ENCODE peak calls at places on chromosomes 12 and 14, in nine cellular contexts. One of them, this sample, is unnamed.

GRCh38 chr12:32482226-32482625 is 82.9 kb downstream of the FGD4 start:
- DNase-seq in IMR-90: no peak
- DNase-seq in psoas muscle: no peak
- DNase-seq in epithelial cell of esophagus: no peak
- DNase-seq in neural progenitor cell: no peak
- DNase-seq in A549: no peak
- DNase-seq in uterus: no peak
- DNase-seq in GM12864: peak
- DNase-seq in tibial nerve: no peak
- DNase-seq in this sample: no peak

GRCh38 chr14:83706555-83706954 is 1823.4 kb upstream of the FLRT2 start:
- DNase-seq in GM12864: no peak
- DNase-seq in uterus: no peak
- DNase-seq in epithelial cell of esophagus: no peak
- DNase-seq in neural progenitor cell: peak
- DNase-seq in tibial nerve: no peak
- DNase-seq in psoas muscle: no peak
- DNase-seq in A549: no peak
- DNase-seq in IMR-90: peak
- DNase-seq in this sample: peak

GRCh38 chr12:9872743-9873142 is 3.6 kb upstream of the CLEC2B start:
- DNase-seq in epithelial cell of esophagus: peak
- DNase-seq in IMR-90: no peak
- DNase-seq in tibial nerve: no peak
- DNase-seq in GM12864: no peak
- DNase-seq in neural progenitor cell: peak
- DNase-seq in uterus: no peak
- DNase-seq in A549: no peak
- DNase-seq in psoas muscle: no peak
- DNase-seq in this sample: no peak

GRCh38 chr12:121789233-121789781 is 4.2 kb downstream of the RHOF start:
- DNase-seq in tibial nerve: no peak
- DNase-seq in epithelial cell of esophagus: no peak
- DNase-seq in A549: no peak
- DNase-seq in neural progenitor cell: no peak
- DNase-seq in IMR-90: no peak
- DNase-seq in psoas muscle: no peak
- DNase-seq in uterus: no peak
- DNase-seq in GM12864: no peak
- DNase-seq in this sample: no peak

GRCh38 chr12:77042834-77043233 is 22.5 kb downstream of the E2F7 start:
- DNase-seq in IMR-90: no peak
- DNase-seq in A549: no peak
- DNase-seq in psoas muscle: no peak
- DNase-seq in tibial nerve: no peak
- DNase-seq in GM12864: no peak
- DNase-seq in epithelial cell of esophagus: no peak
- DNase-seq in neural progenitor cell: no peak
- DNase-seq in uterus: no peak
- DNase-seq in this sample: no peak

GRCh38 chr12:4825139-4825858 is 84.4 kb upstream of the KCNA1 start:
- DNase-seq in psoas muscle: no peak
- DNase-seq in neural progenitor cell: no peak
- DNase-seq in GM12864: no peak
- DNase-seq in A549: no peak
- DNase-seq in tibial nerve: no peak
- DNase-seq in epithelial cell of esophagus: no peak
- DNase-seq in uterus: no peak
- DNase-seq in IMR-90: no peak
- DNase-seq in this sample: no peak

GRCh38 chr14:69891422-69891821 is 12.2 kb downstream of the SMOC1 start:
- DNase-seq in uterus: no peak
- DNase-seq in epithelial cell of esophagus: no peak
- DNase-seq in IMR-90: no peak
- DNase-seq in psoas muscle: no peak
- DNase-seq in A549: no peak
- DNase-seq in neural progenitor cell: peak
- DNase-seq in GM12864: no peak
- DNase-seq in tibial nerve: no peak
- DNase-seq in this sample: no peak

GRCh38 chr14:104243200-104243599 is 104.8 kb downstream of the KIF26A start:
- DNase-seq in IMR-90: no peak
- DNase-seq in A549: no peak
- DNase-seq in epithelial cell of esophagus: no peak
- DNase-seq in tibial nerve: no peak
- DNase-seq in psoas muscle: no peak
- DNase-seq in neural progenitor cell: no peak
- DNase-seq in uterus: no peak
- DNase-seq in GM12864: no peak
- DNase-seq in this sample: no peak

GRCh38 chr14:75044322-75044721 is 6.9 kb downstream of the MLH3 start:
- DNase-seq in epithelial cell of esophagus: peak
- DNase-seq in neural progenitor cell: no peak
- DNase-seq in psoas muscle: no peak
- DNase-seq in IMR-90: peak
- DNase-seq in GM12864: no peak
- DNase-seq in uterus: no peak
- DNase-seq in A549: no peak
- DNase-seq in tibial nerve: no peak
- DNase-seq in this sample: peak

GRCh38 chr14:71555654-71556559 is 376.3 kb upstream of the RGS6 start:
- DNase-seq in epithelial cell of esophagus: peak
- DNase-seq in tibial nerve: no peak
- DNase-seq in GM12864: peak
- DNase-seq in uterus: no peak
- DNase-seq in IMR-90: peak
- DNase-seq in psoas muscle: no peak
- DNase-seq in neural progenitor cell: no peak
- DNase-seq in A549: no peak
- DNase-seq in this sample: no peak

GRCh38 chr12:66740257-66740656 is 61.4 kb upstream of the GRIP1 start:
- DNase-seq in neural progenitor cell: no peak
- DNase-seq in GM12864: no peak
- DNase-seq in psoas muscle: no peak
- DNase-seq in epithelial cell of esophagus: no peak
- DNase-seq in tibial nerve: no peak
- DNase-seq in A549: no peak
- DNase-seq in uterus: no peak
- DNase-seq in IMR-90: no peak
- DNase-seq in this sample: peak

GRCh38 chr14:97022741-97023140 is 225.6 kb downstream of the VRK1 start:
- DNase-seq in A549: no peak
- DNase-seq in tibial nerve: no peak
- DNase-seq in uterus: no peak
- DNase-seq in IMR-90: no peak
- DNase-seq in GM12864: no peak
- DNase-seq in psoas muscle: no peak
- DNase-seq in neural progenitor cell: no peak
- DNase-seq in epithelial cell of esophagus: no peak
- DNase-seq in this sample: no peak

GRCh38 chr12:113445544-113446176 is 23.5 kb downstream of the SDSL start:
- DNase-seq in GM12864: no peak
- DNase-seq in uterus: no peak
- DNase-seq in neural progenitor cell: no peak
- DNase-seq in psoas muscle: no peak
- DNase-seq in A549: no peak
- DNase-seq in tibial nerve: no peak
- DNase-seq in IMR-90: no peak
- DNase-seq in epithelial cell of esophagus: no peak
- DNase-seq in this sample: no peak

GRCh38 chr14:104108570-104109060 is 23.1 kb downstream of the ASPG start:
- DNase-seq in A549: no peak
- DNase-seq in psoas muscle: peak
- DNase-seq in epithelial cell of esophagus: no peak
- DNase-seq in neural progenitor cell: peak
- DNase-seq in IMR-90: no peak
- DNase-seq in GM12864: no peak
- DNase-seq in tibial nerve: no peak
- DNase-seq in uterus: peak
- DNase-seq in this sample: no peak

GRCh38 chr14:96039633-96040311 is 610 bp downstream of the C14orf132 start:
- DNase-seq in uterus: peak
- DNase-seq in GM12864: no peak
- DNase-seq in epithelial cell of esophagus: no peak
- DNase-seq in IMR-90: peak
- DNase-seq in psoas muscle: peak
- DNase-seq in neural progenitor cell: peak
- DNase-seq in A549: peak
- DNase-seq in tibial nerve: no peak
- DNase-seq in this sample: peak

GRCh38 chr14:88452231-88452630 is 66.8 kb downstream of the SPATA7 start:
- DNase-seq in IMR-90: no peak
- DNase-seq in neural progenitor cell: no peak
- DNase-seq in tibial nerve: no peak
- DNase-seq in epithelial cell of esophagus: no peak
- DNase-seq in uterus: no peak
- DNase-seq in GM12864: no peak
- DNase-seq in A549: peak
- DNase-seq in psoas muscle: no peak
- DNase-seq in this sample: no peak

GRCh38 chr12:48291511-48291910 is 59.2 kb downstream of the ZNF641 start:
- DNase-seq in epithelial cell of esophagus: peak
- DNase-seq in IMR-90: no peak
- DNase-seq in uterus: no peak
- DNase-seq in neural progenitor cell: no peak
- DNase-seq in psoas muscle: no peak
- DNase-seq in A549: no peak
- DNase-seq in GM12864: no peak
- DNase-seq in tibial nerve: no peak
- DNase-seq in this sample: no peak

GRCh38 chr12:48285751-48286650 is 64.7 kb downstream of the ZNF641 start:
- DNase-seq in epithelial cell of esophagus: no peak
- DNase-seq in tibial nerve: no peak
- DNase-seq in A549: no peak
- DNase-seq in IMR-90: no peak
- DNase-seq in GM12864: no peak
- DNase-seq in neural progenitor cell: no peak
- DNase-seq in psoas muscle: no peak
- DNase-seq in uterus: no peak
- DNase-seq in this sample: no peak

GRCh38 chr12:48281811-48282210 is 68.9 kb downstream of the ZNF641 start:
- DNase-seq in IMR-90: no peak
- DNase-seq in neural progenitor cell: no peak
- DNase-seq in uterus: no peak
- DNase-seq in A549: no peak
- DNase-seq in GM12864: no peak
- DNase-seq in epithelial cell of esophagus: peak
- DNase-seq in tibial nerve: no peak
- DNase-seq in psoas muscle: no peak
- DNase-seq in this sample: no peak

GRCh38 chr12:48288387-48289268 is 62.1 kb downstream of the ZNF641 start:
- DNase-seq in A549: no peak
- DNase-seq in IMR-90: no peak
- DNase-seq in epithelial cell of esophagus: no peak
- DNase-seq in tibial nerve: no peak
- DNase-seq in uterus: no peak
- DNase-seq in psoas muscle: no peak
- DNase-seq in neural progenitor cell: no peak
- DNase-seq in GM12864: no peak
- DNase-seq in this sample: no peak

DNA sequence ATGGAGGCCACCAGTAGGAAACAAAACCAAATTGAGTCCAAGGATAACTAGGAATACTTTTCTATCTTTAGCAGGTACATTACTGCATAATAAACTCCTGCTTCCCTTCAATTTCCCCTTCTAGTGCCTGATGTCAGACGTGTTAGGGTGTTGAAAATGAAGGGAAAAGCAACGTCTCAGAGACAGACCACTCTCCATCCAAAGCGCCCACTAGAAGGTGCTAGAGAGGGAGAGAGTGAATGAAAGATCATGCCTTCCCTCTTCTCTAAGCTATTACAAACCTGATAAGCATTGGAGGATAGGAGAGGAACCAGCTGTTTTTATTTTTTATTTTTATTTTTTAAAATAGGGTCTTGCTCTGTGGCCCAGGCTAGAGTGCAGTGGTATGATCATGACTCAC is 64.1 kb downstream of the ZNF641 start:
- DNase-seq in A549: peak
- DNase-seq in IMR-90: no peak
- DNase-seq in uterus: no peak
- DNase-seq in GM12864: no peak
- DNase-seq in psoas muscle: no peak
- DNase-seq in neural progenitor cell: peak
- DNase-seq in tibial nerve: no peak
- DNase-seq in epithelial cell of esophagus: no peak
- DNase-seq in this sample: no peak
- TF ChIP-seq CTCF in A549: peak
- TF ChIP-seq CTCF in IMR-90: peak
- TF ChIP-seq CTCF in uterus: no peak
- TF ChIP-seq CTCF in GM12864: peak
- TF ChIP-seq CTCF in psoas muscle: no peak
- TF ChIP-seq CTCF in neural progenitor cell: peak
- TF ChIP-seq CTCF in tibial nerve: no peak
- TF ChIP-seq CTCF in epithelial cell of esophagus: peak
- TF ChIP-seq CTCF in this sample: peak

GRCh38 chr14:23185046-23185445 is 1.6 kb upstream of the SLC7A8 start:
- DNase-seq in epithelial cell of esophagus: peak
- DNase-seq in psoas muscle: no peak
- DNase-seq in GM12864: no peak
- DNase-seq in neural progenitor cell: no peak
- DNase-seq in tibial nerve: no peak
- DNase-seq in A549: no peak
- DNase-seq in IMR-90: peak
- DNase-seq in uterus: no peak
- DNase-seq in this sample: peak
- H3K4me3 ChIP-seq in epithelial cell of esophagus: no peak
- H3K4me3 ChIP-seq in psoas muscle: no peak
- H3K4me3 ChIP-seq in GM12864: no peak
- H3K4me3 ChIP-seq in neural progenitor cell: no peak
- H3K4me3 ChIP-seq in tibial nerve: no peak
- H3K4me3 ChIP-seq in A549: no peak
- H3K4me3 ChIP-seq in IMR-90: no peak
- H3K4me3 ChIP-seq in uterus: no peak
- H3K4me3 ChIP-seq in this sample: no peak

GRCh38 chr14:105470812-105471771 is 3.5 kb upstream of the CRIP2 start:
- DNase-seq in epithelial cell of esophagus: no peak
- DNase-seq in uterus: no peak
- DNase-seq in A549: no peak
- DNase-seq in psoas muscle: no peak
- DNase-seq in neural progenitor cell: peak
- DNase-seq in tibial nerve: no peak
- DNase-seq in IMR-90: no peak
- DNase-seq in GM12864: no peak
- DNase-seq in this sample: peak
- TF ChIP-seq CTCF in epithelial cell of esophagus: no peak
- TF ChIP-seq CTCF in uterus: no peak
- TF ChIP-seq CTCF in A549: no peak
- TF ChIP-seq CTCF in psoas muscle: no peak
- TF ChIP-seq CTCF in neural progenitor cell: peak
- TF ChIP-seq CTCF in tibial nerve: no peak
- TF ChIP-seq CTCF in IMR-90: peak
- TF ChIP-seq CTCF in GM12864: no peak
- TF ChIP-seq CTCF in this sample: peak

DNA sequence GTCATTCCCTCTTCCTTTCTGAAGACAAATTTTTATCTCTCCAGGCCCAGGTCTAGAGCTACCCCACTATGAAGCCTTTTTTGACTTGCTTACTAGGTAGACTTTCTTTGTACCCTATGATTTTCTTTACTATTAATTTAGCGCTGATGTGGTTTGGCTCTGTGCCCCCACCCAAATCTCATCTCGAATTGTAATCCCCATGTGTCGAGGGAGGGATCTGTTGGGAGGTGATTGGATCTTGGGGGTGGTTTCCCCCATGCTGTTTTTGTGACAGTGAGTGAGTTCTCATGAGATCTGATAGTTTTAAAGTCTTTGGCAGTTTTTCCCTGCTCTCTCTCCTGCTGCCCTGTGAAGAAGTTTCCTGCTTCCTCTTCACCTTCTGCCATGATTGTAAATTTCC is 118.1 kb downstream of the SLC38A1 start:
- DNase-seq in psoas muscle: no peak
- DNase-seq in GM12864: no peak
- DNase-seq in neural progenitor cell: no peak
- DNase-seq in tibial nerve: no peak
- DNase-seq in A549: no peak
- DNase-seq in IMR-90: no peak
- DNase-seq in uterus: no peak
- DNase-seq in epithelial cell of esophagus: no peak
- DNase-seq in this sample: no peak
- H3K4me3 ChIP-seq in psoas muscle: no peak
- H3K4me3 ChIP-seq in GM12864: no peak
- H3K4me3 ChIP-seq in neural progenitor cell: no peak
- H3K4me3 ChIP-seq in tibial nerve: no peak
- H3K4me3 ChIP-seq in A549: no peak
- H3K4me3 ChIP-seq in IMR-90: no peak
- H3K4me3 ChIP-seq in uterus: no peak
- H3K4me3 ChIP-seq in epithelial cell of esophagus: no peak
- H3K4me3 ChIP-seq in this sample: no peak